ENCODE peak calls at places on chromosomes 13 and 19, in seven cellular contexts. L is IMR-90; B is Karpas-422; R is MM.1S; H is cardiac muscle cell; F is CD8-positive, alpha-beta T cell; T is stomach. K is an unnamed sample.
A peak's percentile ranks its signal among the peaks of the same experiment; 100 is the strongest.

GRCh38 chr13:77751513-77752456 is 54.3 kb downstream of the SLAIN1 start:
- DNase-seq in L (peak; percentile 37), B (peak; percentile 77), R (peak; percentile 69), H (peak; percentile 62), F (peak; percentile 36), T (no peak), K (peak; percentile 67)

GRCh38 chr19:13234518-13234917 is 84.3 kb downstream of the IER2 start:
- DNase-seq in L (no peak), B (peak; percentile 84), R (peak; percentile 15), H (peak; percentile 44), F (peak; percentile 75), T (peak; percentile 73), K (peak; percentile 74)

GRCh38 chr19:22603518-22604440 is 30.3 kb upstream of the ZNF492 start:
- DNase-seq in L (no peak), B (no peak), R (no peak), H (no peak), F (no peak), T (no peak), K (no peak)

GRCh38 chr19:40553885-40554857 is 22.5 kb upstream of the SHKBP1 start:
- DNase-seq in L (no peak), B (no peak), R (no peak), H (no peak), F (no peak), T (no peak), K (no peak)

GRCh38 chr13:57345526-57345925 is 178.5 kb downstream of the PRR20E start:
- DNase-seq in L (no peak), B (no peak), R (no peak), H (no peak), F (no peak), T (no peak), K (no peak)

GRCh38 chr19:11401808-11402543 is 17.1 kb downstream of the RGL3 start:
- DNase-seq in L (no peak), B (no peak), R (no peak), H (no peak), F (no peak), T (no peak), K (no peak)

GRCh38 chr19:40055832-40056504 is at the start of gene ZNF780B:
- DNase-seq in L (peak; percentile 47), B (peak; percentile 90), R (peak; percentile 74), H (peak; percentile 75), F (peak; percentile 77), T (peak; percentile 67), K (peak; percentile 79)

GRCh38 chr19:46296722-46297431 is at the start of gene HIF3A:
- DNase-seq in L (no peak), B (no peak), R (no peak), H (peak; percentile 97), F (no peak), T (peak; percentile 78), K (no peak)

GRCh38 chr13:37127706-37128241 is 22.3 kb upstream of the CSNK1A1L start:
- DNase-seq in L (peak; percentile 94), B (no peak), R (no peak), H (no peak), F (no peak), T (no peak), K (no peak)

GRCh38 chr19:14059652-14060155 is 2.2 kb downstream of the PALM3 start:
- DNase-seq in L (no peak), B (no peak), R (no peak), H (no peak), F (no peak), T (no peak), K (no peak)

GRCh38 chr19:13727798-13728197 is 36.5 kb upstream of the MRI1 start:
- DNase-seq in L (peak; percentile 82), B (no peak), R (no peak), H (no peak), F (no peak), T (no peak), K (no peak)

GRCh38 chr13:23695711-23696512 is 125.7 kb downstream of the TNFRSF19 start:
- DNase-seq in L (no peak), B (peak; percentile 85), R (no peak), H (no peak), F (peak; percentile 64), T (no peak), K (peak; percentile 8)

GRCh38 chr19:48755787-48756674 is 707 bp downstream of the FGF21 start:
- DNase-seq in L (no peak), B (no peak), R (no peak), H (no peak), F (no peak), T (no peak), K (no peak)

GRCh38 chr19:33199441-33200265 is 5.5 kb downstream of the LRP3 start:
- DNase-seq in L (no peak), B (no peak), R (no peak), H (no peak), F (no peak), T (no peak), K (no peak)

DNA sequence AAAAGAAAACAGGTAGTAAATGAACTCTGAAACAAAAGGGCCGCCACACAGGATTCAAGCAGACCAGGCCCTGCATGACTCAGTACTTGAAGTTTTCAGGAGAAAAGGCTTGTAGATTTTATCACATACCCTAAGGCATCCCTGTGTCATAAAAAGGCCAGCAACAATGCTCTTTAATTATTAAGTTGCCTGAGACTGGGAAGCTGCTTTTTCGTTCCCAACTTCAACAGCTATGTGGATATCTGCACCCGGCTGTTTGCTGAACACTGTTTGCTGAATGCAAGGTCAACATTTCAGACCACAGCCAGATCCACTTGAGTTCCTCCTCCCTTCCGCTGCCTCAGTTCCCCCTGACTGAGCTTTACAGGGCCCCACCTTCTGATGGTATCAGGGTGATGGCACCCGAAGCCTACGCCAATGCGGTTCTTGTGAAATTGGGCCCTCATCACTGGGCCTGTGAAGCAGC is 6.1 kb upstream of the ECH1 start:
- DNase-seq in L (peak; percentile 35), B (peak; percentile 41), R (no peak), H (no peak), F (no peak), T (peak; percentile 55), K (no peak)
- H3K4me1 ChIP-seq in L (peaks cover 10% of the 10 kb centered on the region), B (no peaks in the 10 kb centered on the region), R (no peaks in the 10 kb centered on the region), H (no peaks in the 10 kb centered on the region), F (peaks cover 33% of the 10 kb centered on the region), T (peaks cover 77% of the 10 kb centered on the region), K (peaks cover 4% of the 10 kb centered on the region)

GRCh38 chr13:31997641-31998040 is 33.9 kb upstream of the FRY start:
- DNase-seq in L (no peak), B (no peak), R (no peak), H (no peak), F (no peak), T (no peak), K (no peak)
- H3K4me3 ChIP-seq in L (no peak overlapping the region), B (no peak overlapping the region), R (no peak overlapping the region), H (no peak overlapping the region), F (no peak overlapping the region), T (no peak overlapping the region), K (no peak overlapping the region)

GRCh38 chr13:34913040-34913439 is 29.0 kb upstream of the NBEA start:
- DNase-seq in L (no peak), B (peak; percentile 47), R (no peak), H (peak; percentile 65), F (no peak), T (no peak), K (no peak)
- H3K4me1 ChIP-seq in L (no peaks in the 10 kb centered on the region), B (no peaks in the 10 kb centered on the region), R (no peaks in the 10 kb centered on the region), H (no peaks in the 10 kb centered on the region), F (no peaks in the 10 kb centered on the region), T (no peaks in the 10 kb centered on the region), K (no peaks in the 10 kb centered on the region)

GRCh38 chr13:67018775-67019174 is 211.4 kb downstream of the PCDH9 start:
- DNase-seq in L (no peak), B (no peak), R (no peak), H (no peak), F (no peak), T (no peak), K (no peak)

DNA sequence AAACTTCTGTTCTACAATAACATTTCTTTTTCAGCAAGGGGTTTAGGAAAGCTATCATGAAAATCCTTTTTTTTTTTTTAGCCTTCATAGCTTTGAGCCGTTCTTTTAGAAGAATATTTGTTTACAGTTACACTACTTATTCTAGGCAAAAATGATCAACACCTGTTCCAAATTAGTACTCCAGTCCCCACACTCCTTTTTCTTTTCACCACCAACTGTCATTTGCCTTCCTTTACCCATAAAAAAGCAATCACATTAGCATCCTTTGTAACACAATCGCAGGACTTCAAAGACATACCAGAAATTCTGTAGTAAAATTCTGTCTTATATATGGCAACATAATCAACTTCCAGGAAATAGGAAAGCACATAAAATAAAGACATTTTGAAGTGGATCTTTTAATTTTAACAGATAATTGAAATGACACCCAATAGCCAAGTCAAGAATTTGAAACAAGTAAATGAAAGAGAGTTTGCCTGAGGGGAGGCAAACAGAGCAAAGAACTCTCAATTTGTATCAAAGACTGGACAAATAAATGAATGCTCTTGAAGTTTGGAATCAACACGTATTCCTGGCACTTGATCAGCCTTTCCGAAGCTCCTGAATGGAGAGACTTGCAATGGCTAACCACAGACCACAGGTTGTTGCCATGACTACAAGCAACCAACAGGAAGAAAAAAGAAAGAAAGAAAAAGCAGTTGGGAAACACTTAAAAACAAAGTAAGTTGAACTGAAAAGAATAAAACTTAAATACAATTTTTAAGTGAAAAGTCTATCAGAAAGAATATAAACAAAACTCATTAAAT is 206.8 kb downstream of the PCDH9 start:
- DNase-seq in L (peak; percentile 82), B (no peak), R (no peak), H (no peak), F (no peak), T (no peak), K (peak; percentile 37)
- H3K4me3 ChIP-seq in L (no peak overlapping the region), B (no peak overlapping the region), R (no peak overlapping the region), H (no peak overlapping the region), F (no peak overlapping the region), T (no peak overlapping the region), K (no peak overlapping the region)

GRCh38 chr19:49954933-49955332 is 6.0 kb downstream of the SIGLEC11 start:
- DNase-seq in L (peak; percentile 16), B (no peak), R (no peak), H (no peak), F (no peak), T (peak; percentile 59), K (no peak)
- H3K4me1 ChIP-seq in L (no peaks in the 10 kb centered on the region), B (peaks cover 24% of the 10 kb centered on the region), R (peaks cover 8% of the 10 kb centered on the region), H (peaks cover 11% of the 10 kb centered on the region), F (no peaks in the 10 kb centered on the region), T (peaks cover 38% of the 10 kb centered on the region), K (peaks cover 9% of the 10 kb centered on the region)

GRCh38 chr13:33376212-33376611 is 90.7 kb upstream of the STARD13 start:
- DNase-seq in L (no peak), B (no peak), R (no peak), H (no peak), F (no peak), T (no peak), K (no peak)

GRCh38 chr13:33380487-33381079 is 95.0 kb upstream of the STARD13 start:
- DNase-seq in L (no peak), B (no peak), R (no peak), H (no peak), F (no peak), T (no peak), K (no peak)

GRCh38 chr13:33381906-33382305 is 96.4 kb upstream of the STARD13 start:
- DNase-seq in L (no peak), B (no peak), R (no peak), H (no peak), F (no peak), T (no peak), K (no peak)

GRCh38 chr13:33377825-33378224 is 92.3 kb upstream of the STARD13 start:
- DNase-seq in L (no peak), B (no peak), R (no peak), H (no peak), F (no peak), T (no peak), K (no peak)

GRCh38 chr13:33379597-33379996 is 94.0 kb upstream of the STARD13 start:
- DNase-seq in L (no peak), B (no peak), R (no peak), H (no peak), F (no peak), T (no peak), K (no peak)
- H3K4me3 ChIP-seq in L (no peak overlapping the region), B (no peak overlapping the region), R (no peak overlapping the region), H (no peak overlapping the region), F (no peak overlapping the region), T (no peak overlapping the region), K (no peak overlapping the region)